ENCODE peak calls at places on chromosome 7, in eight cellular contexts. A, N, O, V, W, L, J and R are unnamed samples.

GRCh38 chr7:42222119-42222518 is 14.9 kb downstream of the GLI3 start:
- DNase-seq in A (no peak), N (no peak), O (no peak), V (no peak), W (no peak), L (peak), J (no peak), R (no peak)

GRCh38 chr7:131556055-131556911 is at the start of gene PODXL:
- DNase-seq in A (peak), N (no peak), O (no peak), V (peak), W (peak), L (peak), J (peak), R (peak)

GRCh38 chr7:128895320-128895719 is 15.2 kb downstream of the KCP start:
- DNase-seq in A (no peak), N (no peak), O (no peak), V (no peak), W (no peak), L (no peak), J (no peak), R (no peak)

GRCh38 chr7:69373171-69374035 is 224.9 kb upstream of the AUTS2 start:
- DNase-seq in A (no peak), N (no peak), O (no peak), V (no peak), W (no peak), L (no peak), J (no peak), R (no peak)

GRCh38 chr7:16712916-16713315 is 40.6 kb upstream of the TSPAN13 start:
- DNase-seq in A (peak), N (no peak), O (no peak), V (no peak), W (no peak), L (peak), J (no peak), R (no peak)

GRCh38 chr7:137977173-137977572 is 24.7 kb downstream of the CREB3L2 start:
- DNase-seq in A (no peak), N (no peak), O (no peak), V (no peak), W (no peak), L (no peak), J (no peak), R (no peak)

GRCh38 chr7:63028376-63029206 is 970.1 kb upstream of the ZNF722 start:
- DNase-seq in A (no peak), N (no peak), O (no peak), V (no peak), W (no peak), L (no peak), J (no peak), R (no peak)

GRCh38 chr7:81688622-81689411 is 81.0 kb downstream of the HGF start:
- DNase-seq in A (no peak), N (no peak), O (no peak), V (no peak), W (no peak), L (peak), J (no peak), R (no peak)

GRCh38 chr7:115357213-115357999 is 435.5 kb downstream of the MDFIC start:
- DNase-seq in A (peak), N (no peak), O (no peak), V (no peak), W (no peak), L (no peak), J (no peak), R (no peak)

GRCh38 chr7:108247646-108248045 is 117.5 kb upstream of the LAMB4 start:
- DNase-seq in A (no peak), N (no peak), O (no peak), V (no peak), W (no peak), L (no peak), J (no peak), R (no peak)

GRCh38 chr7:139586286-139586685 is 62.8 kb downstream of the CLEC2L start:
- DNase-seq in A (no peak), N (no peak), O (no peak), V (no peak), W (no peak), L (no peak), J (no peak), R (no peak)

GRCh38 chr7:151327659-151328058 is 14.0 kb upstream of the NUB1 start:
- DNase-seq in A (peak), N (no peak), O (no peak), V (no peak), W (no peak), L (no peak), J (no peak), R (no peak)

GRCh38 chr7:83190659-83191389 is 28.1 kb upstream of the PCLO start:
- DNase-seq in A (no peak), N (no peak), O (no peak), V (no peak), W (no peak), L (no peak), J (no peak), R (no peak)

GRCh38 chr7:114345494-114345893 is 69.1 kb upstream of the FOXP2 start:
- DNase-seq in A (peak), N (no peak), O (no peak), V (no peak), W (no peak), L (no peak), J (no peak), R (no peak)

GRCh38 chr7:26187380-26188290 is 12.9 kb downstream of the HNRNPA2B1 start:
- DNase-seq in A (no peak), N (no peak), O (no peak), V (no peak), W (no peak), L (no peak), J (no peak), R (no peak)

GRCh38 chr7:127586346-127586745 is 950 bp upstream of the GCC1 start:
- DNase-seq in A (no peak), N (no peak), O (no peak), V (no peak), W (no peak), L (no peak), J (no peak), R (no peak)

GRCh38 chr7:155881471-155882350 is 69.4 kb upstream of the SHH start:
- DNase-seq in A (no peak), N (no peak), O (no peak), V (no peak), W (no peak), L (no peak), J (peak), R (no peak)

GRCh38 chr7:92767427-92767826 is 68.9 kb downstream of the CDK6 start:
- DNase-seq in A (peak), N (no peak), O (no peak), V (no peak), W (no peak), L (no peak), J (no peak), R (no peak)

GRCh38 chr7:92768501-92769360 is 67.6 kb downstream of the CDK6 start:
- DNase-seq in A (peak), N (no peak), O (no peak), V (no peak), W (no peak), L (no peak), J (no peak), R (no peak)

GRCh38 chr7:92769844-92770243 is 66.5 kb downstream of the CDK6 start:
- DNase-seq in A (no peak), N (no peak), O (no peak), V (no peak), W (no peak), L (no peak), J (no peak), R (no peak)

GRCh38 chr7:92766461-92767003 is 69.8 kb downstream of the CDK6 start:
- DNase-seq in A (peak), N (no peak), O (no peak), V (no peak), W (no peak), L (no peak), J (no peak), R (no peak)

GRCh38 chr7:92769361-92769633 is 67.1 kb downstream of the CDK6 start:
- DNase-seq in A (no peak), N (no peak), O (no peak), V (no peak), W (no peak), L (no peak), J (no peak), R (no peak)
- H3K4me3 ChIP-seq in A (no peak), N (no peak), O (no peak), V (no peak), W (no peak), L (no peak), J (no peak), R (no peak)

GRCh38 chr7:134891262-134892001 is 94.9 kb upstream of the AGBL3 start:
- DNase-seq in A (peak), N (peak), O (peak), V (no peak), W (no peak), L (peak), J (peak), R (no peak)
- H3K4me3 ChIP-seq in A (peak), N (peak), O (peak), V (no peak), W (no peak), L (peak), J (peak), R (no peak)

GRCh38 chr7:157418204-157419029 is 81.6 kb downstream of the DNAJB6 start:
- DNase-seq in A (no peak), N (no peak), O (no peak), V (no peak), W (no peak), L (no peak), J (no peak), R (peak)

GRCh38 chr7:157414702-157415096 is 77.9 kb downstream of the DNAJB6 start:
- DNase-seq in A (no peak), N (no peak), O (no peak), V (no peak), W (no peak), L (no peak), J (no peak), R (no peak)

GRCh38 chr7:157413881-157414701 is 77.3 kb downstream of the DNAJB6 start:
- DNase-seq in A (no peak), N (no peak), O (no peak), V (no peak), W (no peak), L (no peak), J (no peak), R (no peak)

GRCh38 chr7:157415486-157415885 is 78.7 kb downstream of the DNAJB6 start:
- DNase-seq in A (no peak), N (no peak), O (no peak), V (no peak), W (no peak), L (no peak), J (no peak), R (no peak)

DNA sequence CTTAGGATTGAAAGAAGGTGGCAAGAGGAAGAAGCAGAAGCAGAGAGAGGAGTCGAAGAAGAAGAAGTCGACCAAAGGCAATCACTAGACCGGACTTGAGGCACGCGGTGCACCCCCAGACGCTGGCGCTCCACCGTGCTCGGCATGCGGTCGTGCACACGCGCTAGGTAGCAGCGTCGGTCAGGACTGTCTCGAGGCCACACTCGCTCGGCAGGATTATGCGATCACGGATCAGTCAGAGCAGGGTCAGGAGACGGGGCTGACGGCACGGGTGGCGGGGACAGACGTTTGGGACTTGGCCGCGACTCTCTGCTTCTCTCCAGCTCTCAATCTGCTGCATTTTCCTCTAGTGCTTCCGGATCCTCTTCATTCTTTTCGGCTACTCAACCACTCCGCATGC is 79.2 kb downstream of the DNAJB6 start:
- DNase-seq in A (no peak), N (no peak), O (no peak), V (no peak), W (no peak), L (no peak), J (no peak), R (no peak)
- H3K4me3 ChIP-seq in A (no peak), N (no peak), O (no peak), V (no peak), W (no peak), L (no peak), J (no peak), R (no peak)

GRCh38 chr7:55573234-55573504 is 867 bp upstream of the VOPP1 start:
- DNase-seq in A (no peak), N (no peak), O (no peak), V (no peak), W (no peak), L (no peak), J (no peak), R (no peak)
- H3K4me3 ChIP-seq in A (peak), N (peak), O (peak), V (peak), W (peak), L (peak), J (peak), R (peak)

GRCh38 chr7:117478796-117479479 is 887 bp upstream of the CFTR start:
- DNase-seq in A (no peak), N (no peak), O (no peak), V (no peak), W (no peak), L (peak), J (no peak), R (no peak)
- H3K4me3 ChIP-seq in A (peak), N (no peak), O (peak), V (no peak), W (no peak), L (peak), J (peak), R (no peak)